ENCODE peak calls at places on chromosome 9, in eight cellular contexts. Z is endothelial cell, L is fibroblast of gingiva, B is T-helper 1 cell, P is omental fat pad, M is AG20443, J is COLO829, U is mesothelial cell of epicardium. V is an unnamed sample.

GRCh38 chr9:131432597-131433301 is 38.9 kb downstream of the PRRC2B start:
- DNase-seq in B (no peak), L (peak; percentile 79), U (no peak), Z (no peak), J (no peak), M (peak; percentile 85), P (no peak), V (peak; percentile 96)

GRCh38 chr9:76904661-76905457 is 1.1 kb downstream of the PRUNE2 start:
- DNase-seq in Z (no peak), L (no peak), P (no peak), U (no peak), J (no peak), B (no peak), M (no peak), V (no peak)

GRCh38 chr9:5767968-5768932 is 64.7 kb downstream of the ERMP1 start:
- DNase-seq in J (no peak), Z (no peak), B (no peak), P (no peak), L (peak; percentile 14), M (no peak), U (no peak), V (no peak)

GRCh38 chr9:37987467-37987981 is 81.5 kb downstream of the SHB start:
- DNase-seq in U (no peak), L (no peak), B (no peak), M (no peak), P (no peak), Z (no peak), J (no peak), V (no peak)

GRCh38 chr9:90894956-90895687 is 93.5 kb downstream of the SYK start:
- DNase-seq in L (no peak), U (no peak), B (no peak), J (no peak), Z (peak; percentile 47), P (no peak), M (peak; percentile 42), V (peak; percentile 8)

GRCh38 chr9:13128266-13128825 is 151.1 kb downstream of the MPDZ start:
- DNase-seq in L (peak; percentile 48), P (no peak), M (peak; percentile 22), U (no peak), Z (no peak), J (no peak), B (no peak), V (no peak)

GRCh38 chr9:36725777-36726356 is 153.2 kb downstream of the MELK start:
- DNase-seq in U (no peak), Z (no peak), J (no peak), P (no peak), L (no peak), B (no peak), M (no peak), V (no peak)

GRCh38 chr9:133690111-133690561 is 48.0 kb downstream of the SARDH start:
- DNase-seq in L (no peak), U (peak; percentile 62), P (no peak), Z (no peak), M (no peak), J (no peak), B (no peak), V (peak; percentile 11)

GRCh38 chr9:134597957-134598883 is 43.4 kb upstream of the COL5A1 start:
- DNase-seq in Z (peak; percentile 12), L (no peak), U (no peak), P (no peak), J (no peak), B (no peak), M (no peak), V (no peak)

GRCh38 chr9:133067006-133067405 is 5.2 kb downstream of the CEL start:
- DNase-seq in B (no peak), Z (no peak), L (no peak), P (no peak), J (no peak), U (no peak), M (no peak), V (no peak)

GRCh38 chr9:105278751-105279150 is 34.3 kb downstream of the SLC44A1 start:
- DNase-seq in U (no peak), B (no peak), Z (no peak), L (no peak), J (no peak), P (no peak), M (no peak), V (no peak)

GRCh38 chr9:112885324-112885723 is 5.4 kb downstream of the SLC46A2 start:
- DNase-seq in L (no peak), P (no peak), B (no peak), J (no peak), Z (no peak), M (no peak), U (no peak), V (no peak)

GRCh38 chr9:132094314-132094791 is 14.7 kb upstream of the MED27 start:
- DNase-seq in U (no peak), L (peak; percentile 88), P (no peak), Z (no peak), M (no peak), B (no peak), J (peak; percentile 40), V (peak; percentile 81)

GRCh38 chr9:106333487-106333886 is 529.5 kb upstream of the ZNF462 start:
- DNase-seq in U (no peak), L (no peak), B (no peak), P (no peak), J (no peak), M (no peak), Z (no peak), V (no peak)

GRCh38 chr9:137411260-137411659 is 11.7 kb downstream of the EXD3 start:
- DNase-seq in B (no peak), Z (no peak), U (no peak), P (no peak), L (no peak), M (no peak), J (no peak), V (no peak)

GRCh38 chr9:110443878-110444245 is 106.2 kb upstream of the TXNDC8 start:
- DNase-seq in J (no peak), B (no peak), L (peak; percentile 96), P (no peak), M (peak; percentile 34), U (no peak), Z (no peak), V (peak; percentile 73)

GRCh38 chr9:114851301-114851700 is 45.5 kb upstream of the TNFSF15 start:
- DNase-seq in P (no peak), B (no peak), U (no peak), Z (no peak), M (no peak), L (no peak), J (no peak), V (no peak)

GRCh38 chr9:82021198-82021597 is 32.6 kb downstream of the SPATA31D1 start:
- DNase-seq in J (no peak), U (no peak), M (peak; percentile 73), P (no peak), B (no peak), Z (no peak), L (peak; percentile 95), V (peak; percentile 73)

GRCh38 chr9:14482856-14483255 is 168.9 kb upstream of the NFIB start:
- DNase-seq in M (no peak), B (no peak), Z (no peak), U (no peak), P (no peak), L (no peak), J (peak; percentile 12), V (no peak)

GRCh38 chr9:106883030-106883429 is 20.1 kb downstream of the ZNF462 start:
- DNase-seq in L (no peak), B (no peak), U (no peak), M (no peak), P (no peak), J (no peak), Z (no peak), V (no peak)

GRCh38 chr9:38335686-38336085 is 56.8 kb upstream of the ALDH1B1 start:
- DNase-seq in Z (no peak), B (no peak), J (no peak), M (no peak), U (no peak), P (no peak), L (no peak), V (no peak)

GRCh38 chr9:93276973-93277372 is 93.0 kb downstream of the WNK2 start:
- DNase-seq in B (no peak), P (no peak), Z (no peak), U (no peak), J (no peak), M (no peak), L (no peak), V (no peak)

GRCh38 chr9:105501414-105501813 is 53.6 kb downstream of the FSD1L start:
- DNase-seq in L (no peak), M (no peak), U (no peak), B (no peak), J (no peak), P (no peak), Z (no peak), V (no peak)

GRCh38 chr9:89916001-89916635 is 311.3 kb downstream of the GADD45G start:
- DNase-seq in Z (no peak), L (no peak), U (no peak), M (no peak), J (no peak), B (no peak), P (no peak), V (no peak)

GRCh38 chr9:38344566-38345324 is 47.8 kb upstream of the ALDH1B1 start:
- DNase-seq in U (no peak), P (no peak), L (no peak), Z (no peak), M (no peak), J (no peak), B (no peak), V (no peak)

GRCh38 chr9:128001411-128002298 is 20.9 kb upstream of the EEIG1 start:
- DNase-seq in P (no peak), M (peak; percentile 94), B (no peak), L (peak; percentile 81), Z (no peak), U (no peak), J (no peak), V (peak; percentile 93)

GRCh38 chr9:122370869-122371467 is at the start of gene PTGS1:
- DNase-seq in Z (peak; percentile 36), M (peak; percentile 80), L (peak; percentile 65), B (no peak), P (no peak), J (no peak), U (no peak), V (peak; percentile 49)

GRCh38 chr9:101307524-101308213 is 77.1 kb downstream of the BAAT start:
- DNase-seq in B (no peak), J (no peak), Z (no peak), L (no peak), P (no peak), U (no peak), M (no peak), V (no peak)

GRCh38 chr9:15220658-15221310 is 86.2 kb downstream of the TTC39B start:
- DNase-seq in L (peak; percentile 100), M (peak; percentile 87), P (no peak), B (no peak), Z (no peak), J (no peak), U (no peak), V (peak; percentile 85)

GRCh38 chr9:129336601-129337286 is 158.7 kb upstream of the IER5L start:
- DNase-seq in U (no peak), P (no peak), L (peak; percentile 69), B (no peak), J (no peak), M (peak; percentile 51), Z (no peak), V (peak; percentile 50)

GRCh38 chr9:123425836-123426365 is 69.9 kb downstream of the CRB2 start:
- DNase-seq in U (no peak), J (no peak), P (no peak), B (no peak), L (no peak), M (no peak), Z (no peak), V (no peak)

GRCh38 chr9:137286980-137287383 is 9.5 kb downstream of the TOR4A start:
- DNase-seq in Z (peak; percentile 67), B (no peak), P (no peak), J (peak; percentile 90), L (peak; percentile 26), U (no peak), M (peak; percentile 60), V (peak; percentile 52)

GRCh38 chr9:29556317-29556716 is 1983.0 kb upstream of the C9orf72 start:
- DNase-seq in P (no peak), U (no peak), Z (no peak), L (no peak), M (no peak), J (no peak), B (no peak), V (peak; percentile 77)

GRCh38 chr9:37141015-37141414 is 20.6 kb downstream of the ZCCHC7 start:
- DNase-seq in P (no peak), Z (no peak), U (no peak), J (no peak), M (no peak), L (no peak), B (no peak), V (no peak)